ENCODE peak calls at places on chromosomes 12 and 14, in six cellular contexts. One of them, this sample, is unnamed.

GRCh38 chr12:116918464-116918863 is 7.7 kb downstream of the FBXW8 start:
- DNase-seq in fibroblast of mammary gland: no peak
- DNase-seq in A673: no peak
- DNase-seq in tibial artery: no peak
- DNase-seq in GM12865: no peak
- DNase-seq in upper lobe of left lung: no peak
- DNase-seq in this sample: no peak

GRCh38 chr12:124829008-124829707 is 34.5 kb downstream of the SCARB1 start:
- DNase-seq in A673: peak
- DNase-seq in upper lobe of left lung: no peak
- DNase-seq in fibroblast of mammary gland: peak
- DNase-seq in GM12865: no peak
- DNase-seq in tibial artery: no peak
- DNase-seq in this sample: peak

GRCh38 chr12:132009336-132009859 is 59.7 kb downstream of the EP400 start:
- DNase-seq in fibroblast of mammary gland: no peak
- DNase-seq in tibial artery: no peak
- DNase-seq in GM12865: no peak
- DNase-seq in A673: no peak
- DNase-seq in upper lobe of left lung: no peak
- DNase-seq in this sample: no peak

GRCh38 chr14:56004807-56005579 is 113.2 kb upstream of the PELI2 start:
- DNase-seq in A673: no peak
- DNase-seq in GM12865: peak
- DNase-seq in upper lobe of left lung: peak
- DNase-seq in tibial artery: no peak
- DNase-seq in fibroblast of mammary gland: peak
- DNase-seq in this sample: peak

GRCh38 chr12:88420460-88420859 is 159.8 kb downstream of the KITLG start:
- DNase-seq in tibial artery: no peak
- DNase-seq in fibroblast of mammary gland: peak
- DNase-seq in A673: peak
- DNase-seq in upper lobe of left lung: no peak
- DNase-seq in GM12865: no peak
- DNase-seq in this sample: peak

GRCh38 chr14:100394886-100395672 is 71.9 kb downstream of the SLC25A47 start:
- DNase-seq in tibial artery: no peak
- DNase-seq in A673: no peak
- DNase-seq in upper lobe of left lung: no peak
- DNase-seq in GM12865: no peak
- DNase-seq in fibroblast of mammary gland: no peak
- DNase-seq in this sample: no peak

GRCh38 chr14:69719501-69719951 is 47.4 kb upstream of the SRSF5 start:
- DNase-seq in GM12865: no peak
- DNase-seq in fibroblast of mammary gland: peak
- DNase-seq in A673: peak
- DNase-seq in tibial artery: peak
- DNase-seq in upper lobe of left lung: peak
- DNase-seq in this sample: peak

GRCh38 chr14:54348923-54349615 is 47.7 kb upstream of the CDKN3 start:
- DNase-seq in tibial artery: no peak
- DNase-seq in GM12865: no peak
- DNase-seq in A673: peak
- DNase-seq in fibroblast of mammary gland: peak
- DNase-seq in upper lobe of left lung: no peak
- DNase-seq in this sample: peak

GRCh38 chr12:94977766-94978468 is 25.6 kb downstream of the NDUFA12 start:
- DNase-seq in upper lobe of left lung: no peak
- DNase-seq in fibroblast of mammary gland: no peak
- DNase-seq in tibial artery: no peak
- DNase-seq in A673: no peak
- DNase-seq in GM12865: no peak
- DNase-seq in this sample: no peak

GRCh38 chr14:22900088-22900799 is 17.2 kb downstream of the REM2 start:
- DNase-seq in GM12865: peak
- DNase-seq in tibial artery: peak
- DNase-seq in upper lobe of left lung: no peak
- DNase-seq in fibroblast of mammary gland: peak
- DNase-seq in A673: peak
- DNase-seq in this sample: peak

GRCh38 chr12:114913871-114914801 is 230.2 kb upstream of the TBX3 start:
- DNase-seq in fibroblast of mammary gland: peak
- DNase-seq in tibial artery: no peak
- DNase-seq in A673: no peak
- DNase-seq in upper lobe of left lung: no peak
- DNase-seq in GM12865: no peak
- DNase-seq in this sample: no peak

GRCh38 chr14:102029956-102030355 is 56.9 kb downstream of the HSP90AA1 start:
- DNase-seq in tibial artery: no peak
- DNase-seq in A673: no peak
- DNase-seq in GM12865: no peak
- DNase-seq in fibroblast of mammary gland: peak
- DNase-seq in upper lobe of left lung: no peak
- DNase-seq in this sample: no peak

GRCh38 chr12:51421266-51421884 is 3.3 kb upstream of the SLC4A8 start:
- DNase-seq in tibial artery: no peak
- DNase-seq in A673: peak
- DNase-seq in upper lobe of left lung: peak
- DNase-seq in GM12865: peak
- DNase-seq in fibroblast of mammary gland: peak
- DNase-seq in this sample: peak

GRCh38 chr12:128820723-128821432 is 2.9 kb downstream of the SLC15A4 start:
- DNase-seq in upper lobe of left lung: peak
- DNase-seq in GM12865: peak
- DNase-seq in A673: no peak
- DNase-seq in tibial artery: no peak
- DNase-seq in fibroblast of mammary gland: no peak
- DNase-seq in this sample: no peak

GRCh38 chr12:128820253-128820652 is 3.5 kb downstream of the SLC15A4 start:
- DNase-seq in tibial artery: no peak
- DNase-seq in upper lobe of left lung: no peak
- DNase-seq in GM12865: peak
- DNase-seq in fibroblast of mammary gland: no peak
- DNase-seq in A673: no peak
- DNase-seq in this sample: no peak

GRCh38 chr12:128823916-128824839 is at the start of gene SLC15A4:
- DNase-seq in fibroblast of mammary gland: peak
- DNase-seq in GM12865: peak
- DNase-seq in upper lobe of left lung: peak
- DNase-seq in A673: peak
- DNase-seq in tibial artery: peak
- DNase-seq in this sample: peak

GRCh38 chr12:128825845-128826244 is 2.1 kb upstream of the SLC15A4 start:
- DNase-seq in A673: no peak
- DNase-seq in GM12865: no peak
- DNase-seq in fibroblast of mammary gland: no peak
- DNase-seq in upper lobe of left lung: no peak
- DNase-seq in tibial artery: no peak
- DNase-seq in this sample: no peak

GRCh38 chr12:128823216-128823915 is 392 bp downstream of the SLC15A4 start:
- DNase-seq in GM12865: peak
- DNase-seq in fibroblast of mammary gland: no peak
- DNase-seq in A673: no peak
- DNase-seq in upper lobe of left lung: peak
- DNase-seq in tibial artery: no peak
- DNase-seq in this sample: no peak
- TF ChIP-seq CTCF in GM12865: no peak
- TF ChIP-seq CTCF in fibroblast of mammary gland: no peak
- TF ChIP-seq CTCF in A673: no peak
- TF ChIP-seq CTCF in upper lobe of left lung: no peak
- TF ChIP-seq CTCF in tibial artery: no peak
- TF ChIP-seq CTCF in this sample: no peak

GRCh38 chr12:127964717-127965116 is 302.3 kb upstream of the TMEM132C start:
- DNase-seq in GM12865: no peak
- DNase-seq in tibial artery: no peak
- DNase-seq in A673: peak
- DNase-seq in upper lobe of left lung: no peak
- DNase-seq in fibroblast of mammary gland: no peak
- DNase-seq in this sample: peak
- TF ChIP-seq CTCF in GM12865: no peak
- TF ChIP-seq CTCF in tibial artery: no peak
- TF ChIP-seq CTCF in A673: peak
- TF ChIP-seq CTCF in upper lobe of left lung: no peak
- TF ChIP-seq CTCF in fibroblast of mammary gland: no peak
- TF ChIP-seq CTCF in this sample: no peak

DNA sequence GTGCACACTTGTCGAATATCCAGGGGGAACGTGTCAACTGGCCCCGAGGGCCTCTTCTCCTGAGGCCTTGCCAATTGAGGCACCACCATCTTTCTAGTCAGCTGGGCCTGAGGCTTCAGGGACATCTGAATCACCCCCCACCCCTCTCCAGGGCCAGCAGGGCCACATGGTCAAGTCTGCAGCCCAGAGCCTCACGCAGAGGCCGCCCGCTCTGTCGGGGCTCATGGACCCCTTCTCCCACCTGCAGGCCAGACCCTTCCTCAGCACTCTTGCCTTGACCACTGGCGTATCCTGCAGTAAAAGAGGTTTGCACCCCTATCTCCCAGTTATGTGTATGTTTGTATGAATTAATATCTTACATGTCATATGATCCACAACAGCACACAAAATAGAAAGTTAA is 182.3 kb downstream of the CALM1 start:
- DNase-seq in A673: no peak
- DNase-seq in tibial artery: no peak
- DNase-seq in upper lobe of left lung: no peak
- DNase-seq in fibroblast of mammary gland: no peak
- DNase-seq in GM12865: no peak
- DNase-seq in this sample: no peak
- TF ChIP-seq CTCF in A673: no peak
- TF ChIP-seq CTCF in tibial artery: no peak
- TF ChIP-seq CTCF in upper lobe of left lung: no peak
- TF ChIP-seq CTCF in fibroblast of mammary gland: no peak
- TF ChIP-seq CTCF in GM12865: no peak
- TF ChIP-seq CTCF in this sample: no peak

GRCh38 chr14:36751116-36751515 is 89.5 kb downstream of the PAX9 start:
- DNase-seq in upper lobe of left lung: no peak
- DNase-seq in A673: no peak
- DNase-seq in fibroblast of mammary gland: no peak
- DNase-seq in GM12865: no peak
- DNase-seq in tibial artery: no peak
- DNase-seq in this sample: no peak

GRCh38 chr14:36748814-36749213 is 87.2 kb downstream of the PAX9 start:
- DNase-seq in GM12865: no peak
- DNase-seq in upper lobe of left lung: no peak
- DNase-seq in tibial artery: no peak
- DNase-seq in A673: no peak
- DNase-seq in fibroblast of mammary gland: no peak
- DNase-seq in this sample: no peak

GRCh38 chr14:36750244-36750643 is 88.6 kb downstream of the PAX9 start:
- DNase-seq in fibroblast of mammary gland: no peak
- DNase-seq in A673: no peak
- DNase-seq in tibial artery: no peak
- DNase-seq in upper lobe of left lung: no peak
- DNase-seq in GM12865: no peak
- DNase-seq in this sample: no peak

GRCh38 chr14:36746907-36747306 is 85.2 kb downstream of the PAX9 start:
- DNase-seq in fibroblast of mammary gland: no peak
- DNase-seq in A673: no peak
- DNase-seq in GM12865: no peak
- DNase-seq in upper lobe of left lung: no peak
- DNase-seq in tibial artery: no peak
- DNase-seq in this sample: no peak

DNA sequence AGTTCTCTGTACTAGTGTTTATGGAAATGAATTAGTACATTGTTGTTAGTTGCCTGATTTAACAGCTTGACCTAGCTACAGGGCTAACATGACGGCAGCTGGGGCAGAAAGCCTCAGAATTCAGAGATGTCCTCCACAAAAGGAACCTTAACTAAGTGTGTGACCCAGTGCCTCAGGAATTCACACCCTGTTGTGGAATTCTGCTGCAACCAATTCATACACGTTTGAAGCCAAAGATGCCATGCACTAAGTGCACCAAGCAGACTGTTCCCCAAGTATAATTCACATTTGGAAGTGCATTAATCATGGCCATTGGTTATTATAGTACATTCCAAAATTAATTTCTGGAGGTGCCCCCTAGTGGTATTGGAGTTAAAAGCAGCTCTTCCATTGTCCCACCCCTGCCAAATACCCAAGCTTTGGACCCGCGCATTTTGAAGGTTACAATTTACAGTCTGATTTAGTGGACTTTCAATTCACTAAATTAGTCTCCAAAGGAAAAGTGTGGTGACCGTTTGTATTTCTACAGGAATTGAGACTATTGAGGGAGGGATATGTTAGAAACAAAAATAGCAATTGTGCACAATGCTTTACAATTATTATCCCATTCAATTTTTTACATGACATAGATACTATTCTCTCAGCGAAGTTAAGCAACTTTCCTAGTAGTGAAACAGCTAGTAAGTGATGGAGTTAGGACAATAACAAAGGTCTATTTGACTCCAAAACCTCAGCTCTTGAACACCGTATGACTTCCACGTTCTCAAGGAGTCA is 85.9 kb downstream of the PAX9 start:
- DNase-seq in A673: peak
- DNase-seq in fibroblast of mammary gland: peak
- DNase-seq in upper lobe of left lung: no peak
- DNase-seq in tibial artery: no peak
- DNase-seq in GM12865: no peak
- DNase-seq in this sample: peak
- TF ChIP-seq CTCF in A673: peak
- TF ChIP-seq CTCF in fibroblast of mammary gland: peak
- TF ChIP-seq CTCF in upper lobe of left lung: no peak
- TF ChIP-seq CTCF in tibial artery: peak
- TF ChIP-seq CTCF in GM12865: peak
- TF ChIP-seq CTCF in this sample: peak

GRCh38 chr14:85856430-85856829 is 326.5 kb downstream of the FLRT2 start:
- DNase-seq in A673: no peak
- DNase-seq in fibroblast of mammary gland: peak
- DNase-seq in tibial artery: no peak
- DNase-seq in GM12865: no peak
- DNase-seq in upper lobe of left lung: no peak
- DNase-seq in this sample: no peak
- TF ChIP-seq CTCF in A673: peak
- TF ChIP-seq CTCF in fibroblast of mammary gland: peak
- TF ChIP-seq CTCF in tibial artery: no peak
- TF ChIP-seq CTCF in GM12865: no peak
- TF ChIP-seq CTCF in upper lobe of left lung: no peak
- TF ChIP-seq CTCF in this sample: peak

GRCh38 chr12:30823140-30823669 is 68.5 kb upstream of the CAPRIN2 start:
- DNase-seq in tibial artery: no peak
- DNase-seq in A673: no peak
- DNase-seq in GM12865: peak
- DNase-seq in upper lobe of left lung: peak
- DNase-seq in fibroblast of mammary gland: peak
- DNase-seq in this sample: no peak
- TF ChIP-seq CTCF in tibial artery: no peak
- TF ChIP-seq CTCF in A673: no peak
- TF ChIP-seq CTCF in GM12865: peak
- TF ChIP-seq CTCF in upper lobe of left lung: no peak
- TF ChIP-seq CTCF in fibroblast of mammary gland: no peak
- TF ChIP-seq CTCF in this sample: peak

GRCh38 chr12:89999699-90000505 is 291.3 kb upstream of the ATP2B1 start:
- DNase-seq in tibial artery: no peak
- DNase-seq in GM12865: no peak
- DNase-seq in A673: peak
- DNase-seq in upper lobe of left lung: no peak
- DNase-seq in fibroblast of mammary gland: peak
- DNase-seq in this sample: peak
- TF ChIP-seq CTCF in tibial artery: no peak
- TF ChIP-seq CTCF in GM12865: no peak
- TF ChIP-seq CTCF in A673: no peak
- TF ChIP-seq CTCF in upper lobe of left lung: no peak
- TF ChIP-seq CTCF in fibroblast of mammary gland: no peak
- TF ChIP-seq CTCF in this sample: no peak

This sample was measured in fibroblast of pulmonary artery.